ENCODE peak calls at places on chromosomes 5 and 9, in four cellular contexts. S is pancreas; Y is MM.1S; A is CD8-positive, alpha-beta T cell. G is an unnamed sample. For H3K4me1 and H3K36me3, the result is how much of the 10 kb centered on the place peaks cover.

GRCh38 chr9:5988265-5988664 is 27.2 kb downstream of the RANBP6 start:
- DNase-seq in S (no peak), Y (no peak), A (no peak), G (no peak)

GRCh38 chr9:136016882-136017812 is 56.0 kb upstream of the UBAC1 start:
- DNase-seq in S (peak), Y (no peak), A (no peak), G (no peak)

GRCh38 chr5:1555011-1555807 is 31.4 kb upstream of the LPCAT1 start:
- DNase-seq in S (no peak), Y (no peak), A (no peak), G (no peak)

GRCh38 chr9:2722715-2723114 is 5.4 kb downstream of the KCNV2 start:
- DNase-seq in S (no peak), Y (no peak), A (no peak), G (no peak)

GRCh38 chr5:124650960-124651662 is 95.3 kb downstream of the ZNF608 start:
- DNase-seq in S (no peak), Y (no peak), A (no peak), G (no peak)

GRCh38 chr5:91378683-91379601 is 4.2 kb downstream of the ARRDC3 start:
- DNase-seq in S (no peak), Y (no peak), A (no peak), G (peak)

GRCh38 chr5:93349613-93350012 is 231.4 kb downstream of the NR2F1-AS1 start:
- DNase-seq in S (no peak), Y (no peak), A (no peak), G (no peak)

GRCh38 chr9:130933114-130934046 is 5.7 kb downstream of the FIBCD1 start:
- DNase-seq in S (no peak), Y (no peak), A (no peak), G (no peak)

GRCh38 chr5:2780421-2781171 is 29.1 kb upstream of the IRX2 start:
- DNase-seq in S (peak), Y (peak), A (no peak), G (no peak)

GRCh38 chr5:126390056-126390455 is 33.2 kb upstream of the GRAMD2B start:
- DNase-seq in S (no peak), Y (no peak), A (no peak), G (no peak)

GRCh38 chr9:75200892-75201470 is 112.7 kb downstream of the OSTF1 start:
- DNase-seq in S (no peak), Y (peak), A (no peak), G (peak)

GRCh38 chr9:113427629-113428028 is 17.1 kb downstream of the C9orf43 start:
- DNase-seq in S (no peak), Y (no peak), A (no peak), G (no peak)

GRCh38 chr9:39588056-39588814 is 232.8 kb downstream of the SPATA31A1 start:
- DNase-seq in S (no peak), Y (no peak), A (no peak), G (no peak)

GRCh38 chr9:114811301-114811700 is 5.5 kb upstream of the TNFSF15 start:
- DNase-seq in S (no peak), Y (no peak), A (no peak), G (no peak)

GRCh38 chr5:109688647-109688998 is 1.1 kb upstream of the MAN2A1 start:
- DNase-seq in S (no peak), Y (peak), A (no peak), G (peak)

GRCh38 chr9:130313103-130313858 is 47.7 kb downstream of the HMCN2 start:
- DNase-seq in S (no peak), Y (no peak), A (no peak), G (no peak)

GRCh38 chr9:124290743-124291554 is 33.2 kb downstream of the NEK6 start:
- DNase-seq in S (no peak), Y (no peak), A (no peak), G (peak)

GRCh38 chr5:105840800-105841199 is 1829.9 kb downstream of the EFNA5 start:
- DNase-seq in S (no peak), Y (no peak), A (no peak), G (peak)

GRCh38 chr9:33162721-33163311 is 4.3 kb downstream of the B4GALT1 start:
- DNase-seq in S (no peak), Y (no peak), A (no peak), G (peak)

GRCh38 chr9:33165263-33166151 is 1.6 kb downstream of the B4GALT1 start:
- DNase-seq in S (no peak), Y (peak), A (no peak), G (no peak)

GRCh38 chr9:33164138-33164809 is 2.9 kb downstream of the B4GALT1 start:
- DNase-seq in S (no peak), Y (no peak), A (peak), G (no peak)

GRCh38 chr9:33161589-33162132 is 5.5 kb downstream of the B4GALT1 start:
- DNase-seq in S (no peak), Y (no peak), A (no peak), G (no peak)

GRCh38 chr9:33163433-33164137 is 3.6 kb downstream of the B4GALT1 start:
- DNase-seq in S (no peak), Y (no peak), A (no peak), G (no peak)
- H3K4me1 ChIP-seq in S (half or more), Y (half or more), A (half or more), G (half or more)

GRCh38 chr9:133100518-133101355 is 20.3 kb downstream of the RALGDS start:
- DNase-seq in S (peak), Y (no peak), A (no peak), G (no peak)

GRCh38 chr9:133098104-133098754 is 22.8 kb downstream of the RALGDS start:
- DNase-seq in S (peak), Y (no peak), A (no peak), G (no peak)

GRCh38 chr9:133098871-133099270 is 22.2 kb downstream of the RALGDS start:
- DNase-seq in S (peak), Y (no peak), A (no peak), G (no peak)

GRCh38 chr9:133101356-133102189 is 19.5 kb downstream of the RALGDS start:
- DNase-seq in S (peak), Y (no peak), A (no peak), G (no peak)

DNA sequence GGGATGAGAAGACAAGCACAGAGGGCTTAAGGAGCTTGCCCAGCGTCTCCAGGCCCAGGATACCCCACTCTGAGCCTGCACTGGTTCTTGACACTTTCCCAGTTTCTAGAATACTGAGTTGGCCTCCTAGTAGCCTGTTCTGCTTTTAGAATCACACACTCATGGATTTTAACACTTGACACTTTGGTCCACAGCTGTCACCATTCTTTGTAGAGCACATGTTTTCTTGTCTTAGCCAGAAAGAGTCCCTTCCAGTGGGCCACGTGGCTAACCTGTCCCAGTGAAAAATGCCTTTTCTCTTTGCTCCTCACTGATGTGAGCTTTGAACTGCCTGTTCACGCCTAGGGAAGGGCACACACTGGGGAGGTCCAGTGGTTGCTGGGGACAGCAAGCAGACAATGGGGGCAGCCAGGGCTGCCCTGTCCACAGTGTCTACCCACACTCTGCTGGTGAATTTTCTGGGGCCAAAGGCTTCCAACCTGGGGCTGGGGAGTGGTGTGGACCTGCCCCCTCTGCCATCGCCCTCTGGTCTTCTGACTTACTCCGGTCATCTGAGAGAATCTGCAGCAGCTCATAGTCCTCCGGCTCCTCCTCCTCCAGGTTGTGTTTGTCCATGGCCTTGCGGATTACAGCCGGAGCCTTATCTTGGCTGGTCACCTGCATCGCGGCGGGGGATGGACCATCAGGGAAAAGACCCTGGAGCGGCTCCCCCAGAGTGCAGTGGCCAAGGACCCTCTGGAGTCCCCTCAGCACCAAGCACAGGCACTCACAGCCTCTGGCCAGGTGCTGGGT is 21.1 kb downstream of the RALGDS start:
- DNase-seq in S (peak), Y (no peak), A (no peak), G (no peak)
- H3K36me3 ChIP-seq in S (half or more), Y (under half), A (half or more), G (half or more)

GRCh38 chr5:148831590-148832565 is 5.5 kb downstream of the ADRB2 start:
- DNase-seq in S (no peak), Y (peak), A (no peak), G (no peak)

GRCh38 chr5:148829734-148830133 is 3.3 kb downstream of the ADRB2 start:
- DNase-seq in S (no peak), Y (no peak), A (no peak), G (no peak)

GRCh38 chr5:148829248-148829594 is 2.8 kb downstream of the ADRB2 start:
- DNase-seq in S (no peak), Y (peak), A (no peak), G (no peak)

GRCh38 chr5:148828461-148829247 is 2.2 kb downstream of the ADRB2 start:
- DNase-seq in S (no peak), Y (peak), A (no peak), G (no peak)

GRCh38 chr5:148830220-148830619 is 3.8 kb downstream of the ADRB2 start:
- DNase-seq in S (no peak), Y (no peak), A (no peak), G (no peak)
- H3K4me3 ChIP-seq in S (no peak), Y (peak), A (no peak), G (no peak)

GRCh38 chr5:176535101-176535654 is 2.0 kb downstream of the RNF44 start:
- DNase-seq in S (no peak), Y (no peak), A (peak), G (no peak)
- H3K4me1 ChIP-seq in S (under half), Y (under half), A (half or more), G (half or more)

GRCh38 chr9:128102861-128103588 is 24.5 kb downstream of the PTGES2 start:
- DNase-seq in S (peak), Y (no peak), A (no peak), G (no peak)
- H3K36me3 ChIP-seq in S (under half), Y (under half), A (half or more), G (half or more)

GRCh38 chr9:91359734-91360470 is 1.8 kb downstream of the AUH start:
- DNase-seq in S (no peak), Y (no peak), A (no peak), G (no peak)
- H3K4me3 ChIP-seq in S (no peak), Y (peak), A (no peak), G (no peak)

GRCh38 chr9:134775552-134775951 is 105.1 kb upstream of the FCN2 start:
- DNase-seq in S (no peak), Y (no peak), A (no peak), G (no peak)

GRCh38 chr9:134774991-134775540 is 105.5 kb upstream of the FCN2 start:
- DNase-seq in S (no peak), Y (no peak), A (no peak), G (no peak)

GRCh38 chr9:134778156-134778555 is 102.5 kb upstream of the FCN2 start:
- DNase-seq in S (no peak), Y (no peak), A (no peak), G (no peak)

GRCh38 chr9:134777153-134777552 is 103.5 kb upstream of the FCN2 start:
- DNase-seq in S (no peak), Y (no peak), A (no peak), G (no peak)

DNA sequence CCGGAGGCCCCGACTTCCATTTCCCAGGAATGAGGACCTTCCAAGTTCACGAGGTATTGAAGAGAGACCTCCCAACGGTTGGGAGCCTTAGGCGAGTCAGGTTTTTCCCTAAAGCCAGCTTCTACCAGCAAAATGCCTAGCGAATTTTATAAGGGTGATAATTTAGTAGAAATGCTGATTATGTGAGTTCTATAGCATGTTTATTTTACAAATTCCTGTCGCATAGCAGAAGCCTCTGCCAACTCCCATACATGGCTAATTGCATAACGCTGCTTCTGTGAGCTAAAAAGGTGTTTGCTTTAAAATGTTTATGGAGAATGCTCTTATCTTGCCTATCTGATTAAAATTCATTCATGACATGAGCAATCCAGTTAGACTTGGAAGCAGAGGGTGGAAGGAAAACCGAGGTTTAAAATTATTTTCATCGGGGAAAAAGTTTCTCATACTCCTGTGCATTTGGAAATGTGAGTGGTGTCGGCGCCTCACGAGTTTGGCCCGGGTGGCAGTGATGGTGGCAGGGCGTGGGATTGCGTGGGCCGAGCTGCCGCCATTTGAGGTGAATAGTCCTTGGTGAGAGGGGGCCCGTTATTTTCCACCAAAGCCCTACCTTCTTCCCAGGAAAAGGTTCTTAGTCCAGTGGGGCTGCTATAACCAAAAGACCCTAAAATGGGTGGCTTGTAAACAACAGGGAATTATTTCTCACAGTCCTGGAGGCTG is 104.4 kb upstream of the FCN2 start:
- DNase-seq in S (no peak), Y (no peak), A (no peak), G (no peak)
- H3K4me1 ChIP-seq in S (under half), Y (under half), A (under half), G (under half)

DNA sequence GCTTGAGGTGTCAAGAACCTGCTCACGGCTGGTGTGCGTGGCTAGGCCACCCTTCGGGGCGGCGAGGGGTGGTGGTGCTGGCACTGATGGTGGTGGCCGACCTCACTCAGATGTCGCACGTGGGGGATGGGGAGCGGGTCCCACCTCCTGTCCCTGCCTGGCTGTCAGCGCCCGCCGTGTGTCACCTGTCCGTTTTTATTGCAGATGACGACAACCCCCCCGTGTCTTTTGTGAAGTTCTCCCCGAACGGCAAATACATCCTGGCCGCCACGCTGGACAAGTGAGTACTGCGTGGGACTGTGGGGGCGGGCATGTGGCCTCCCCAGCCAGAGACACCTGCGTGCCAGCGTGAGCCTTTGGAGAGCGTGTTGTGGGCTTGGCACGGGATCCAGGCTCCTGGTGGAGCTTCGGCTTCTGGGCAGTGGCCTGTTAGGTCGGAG is 10.1 kb downstream of the RNU6ATAC start:
- DNase-seq in S (peak), Y (no peak), A (no peak), G (no peak)
- H3K36me3 ChIP-seq in S (half or more), Y (under half), A (under half), G (half or more)

DNA sequence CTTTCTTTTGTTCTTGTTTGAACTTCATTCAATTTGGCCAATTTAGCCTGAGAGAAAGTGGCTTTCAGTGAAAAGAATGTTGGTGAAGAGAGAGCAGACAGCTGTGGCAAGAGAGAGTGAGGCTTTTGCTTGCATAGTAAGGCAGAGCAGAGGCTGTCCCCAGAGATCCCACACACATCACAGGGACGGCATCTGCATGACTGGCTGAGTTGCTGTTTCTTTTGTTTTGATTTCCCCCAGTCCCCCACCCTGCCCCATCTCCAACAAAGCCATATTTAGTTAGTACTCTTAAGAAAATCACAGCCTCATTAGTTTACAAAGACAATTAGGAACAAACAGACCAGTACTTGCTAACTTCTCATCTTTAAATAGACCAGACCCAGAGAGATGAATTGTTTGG is 363.9 kb upstream of the SEMA6A start:
- DNase-seq in S (no peak), Y (no peak), A (no peak), G (no peak)
- H3K4me3 ChIP-seq in S (no peak), Y (no peak), A (no peak), G (no peak)

GRCh38 chr9:26937816-26938371 is 9.1 kb downstream of the PLAA start:
- DNase-seq in S (no peak), Y (no peak), A (no peak), G (no peak)

GRCh38 chr9:26945591-26945990 is 1.5 kb downstream of the PLAA start:
- DNase-seq in S (no peak), Y (no peak), A (no peak), G (no peak)

GRCh38 chr9:26935847-26936246 is 11.2 kb downstream of the PLAA start:
- DNase-seq in S (no peak), Y (no peak), A (no peak), G (no peak)

GRCh38 chr9:26940779-26941178 is 6.3 kb downstream of the PLAA start:
- DNase-seq in S (no peak), Y (no peak), A (no peak), G (no peak)

GRCh38 chr9:26939934-26940711 is 6.9 kb downstream of the PLAA start:
- DNase-seq in S (no peak), Y (no peak), A (no peak), G (no peak)
- H3K4me1 ChIP-seq in S (under half), Y (under half), A (under half), G (under half)

G was measured in A673.